ENCODE peak calls at places on chromosomes 12 and 14, in seven cellular contexts. One of them, this sample, is unnamed. For H3K27me3, the result is how much of the 10 kb centered on the place peaks cover.

GRCh38 chr12:116164976-116165425 is 112.5 kb downstream of the MED13L start:
- DNase-seq in IMR-90: peak
- DNase-seq in CD8-positive, alpha-beta T cell: no peak
- DNase-seq in cardiac muscle cell: peak
- DNase-seq in sigmoid colon: no peak
- DNase-seq in body of pancreas: no peak
- DNase-seq in Caco-2: no peak
- DNase-seq in this sample: no peak

GRCh38 chr14:61433169-61433568 is 111.8 kb downstream of the PRKCH start:
- DNase-seq in body of pancreas: no peak
- DNase-seq in sigmoid colon: no peak
- DNase-seq in cardiac muscle cell: no peak
- DNase-seq in IMR-90: peak
- DNase-seq in CD8-positive, alpha-beta T cell: no peak
- DNase-seq in Caco-2: no peak
- DNase-seq in this sample: no peak

GRCh38 chr12:20627001-20627588 is 68.0 kb upstream of the SLCO1C1 start:
- DNase-seq in CD8-positive, alpha-beta T cell: no peak
- DNase-seq in cardiac muscle cell: no peak
- DNase-seq in sigmoid colon: no peak
- DNase-seq in Caco-2: no peak
- DNase-seq in body of pancreas: no peak
- DNase-seq in IMR-90: no peak
- DNase-seq in this sample: no peak

GRCh38 chr14:93953263-93953662 is 23.1 kb downstream of the ASB2 start:
- DNase-seq in Caco-2: no peak
- DNase-seq in IMR-90: no peak
- DNase-seq in cardiac muscle cell: no peak
- DNase-seq in CD8-positive, alpha-beta T cell: no peak
- DNase-seq in body of pancreas: no peak
- DNase-seq in sigmoid colon: no peak
- DNase-seq in this sample: no peak

GRCh38 chr12:6285063-6285477 is 25.4 kb upstream of the PLEKHG6 start:
- DNase-seq in sigmoid colon: peak
- DNase-seq in CD8-positive, alpha-beta T cell: peak
- DNase-seq in cardiac muscle cell: peak
- DNase-seq in IMR-90: peak
- DNase-seq in body of pancreas: peak
- DNase-seq in Caco-2: peak
- DNase-seq in this sample: peak

GRCh38 chr12:123973552-123974341 is 732 bp downstream of the ZNF664 start:
- DNase-seq in Caco-2: peak
- DNase-seq in CD8-positive, alpha-beta T cell: peak
- DNase-seq in body of pancreas: peak
- DNase-seq in sigmoid colon: peak
- DNase-seq in IMR-90: peak
- DNase-seq in cardiac muscle cell: peak
- DNase-seq in this sample: peak

GRCh38 chr12:122422769-122423257 is 344 bp upstream of the CLIP1 start:
- DNase-seq in CD8-positive, alpha-beta T cell: peak
- DNase-seq in IMR-90: peak
- DNase-seq in body of pancreas: peak
- DNase-seq in Caco-2: no peak
- DNase-seq in cardiac muscle cell: peak
- DNase-seq in sigmoid colon: peak
- DNase-seq in this sample: peak

GRCh38 chr14:96762650-96763049 is 34.5 kb upstream of the VRK1 start:
- DNase-seq in cardiac muscle cell: peak
- DNase-seq in body of pancreas: peak
- DNase-seq in Caco-2: peak
- DNase-seq in sigmoid colon: no peak
- DNase-seq in IMR-90: peak
- DNase-seq in CD8-positive, alpha-beta T cell: no peak
- DNase-seq in this sample: peak

GRCh38 chr12:42516573-42516972 is 73.0 kb downstream of the PRICKLE1 start:
- DNase-seq in Caco-2: no peak
- DNase-seq in sigmoid colon: no peak
- DNase-seq in cardiac muscle cell: no peak
- DNase-seq in body of pancreas: no peak
- DNase-seq in IMR-90: no peak
- DNase-seq in CD8-positive, alpha-beta T cell: no peak
- DNase-seq in this sample: no peak

GRCh38 chr14:73221945-73222344 is 15.4 kb upstream of the PAPLN start:
- DNase-seq in body of pancreas: no peak
- DNase-seq in cardiac muscle cell: no peak
- DNase-seq in IMR-90: peak
- DNase-seq in CD8-positive, alpha-beta T cell: no peak
- DNase-seq in Caco-2: no peak
- DNase-seq in sigmoid colon: no peak
- DNase-seq in this sample: no peak

GRCh38 chr14:37697489-37698121 is 102.2 kb downstream of the TTC6 start:
- DNase-seq in Caco-2: no peak
- DNase-seq in body of pancreas: no peak
- DNase-seq in CD8-positive, alpha-beta T cell: no peak
- DNase-seq in sigmoid colon: no peak
- DNase-seq in IMR-90: peak
- DNase-seq in cardiac muscle cell: peak
- DNase-seq in this sample: no peak

GRCh38 chr12:52442600-52443061 is 8.5 kb upstream of the KRT75 start:
- DNase-seq in IMR-90: peak
- DNase-seq in cardiac muscle cell: peak
- DNase-seq in sigmoid colon: no peak
- DNase-seq in CD8-positive, alpha-beta T cell: no peak
- DNase-seq in Caco-2: peak
- DNase-seq in body of pancreas: peak
- DNase-seq in this sample: no peak

GRCh38 chr12:71896171-71896570 is 42.5 kb upstream of the TPH2 start:
- DNase-seq in cardiac muscle cell: no peak
- DNase-seq in body of pancreas: no peak
- DNase-seq in IMR-90: no peak
- DNase-seq in Caco-2: no peak
- DNase-seq in CD8-positive, alpha-beta T cell: no peak
- DNase-seq in sigmoid colon: no peak
- DNase-seq in this sample: no peak

GRCh38 chr12:54017027-54017788 is 8.4 kb downstream of the HOXC8 start:
- DNase-seq in body of pancreas: no peak
- DNase-seq in Caco-2: peak
- DNase-seq in sigmoid colon: no peak
- DNase-seq in CD8-positive, alpha-beta T cell: no peak
- DNase-seq in cardiac muscle cell: no peak
- DNase-seq in IMR-90: no peak
- DNase-seq in this sample: no peak

GRCh38 chr12:54019111-54019811 is 9.0 kb upstream of the HOXC6 start:
- DNase-seq in sigmoid colon: no peak
- DNase-seq in IMR-90: no peak
- DNase-seq in Caco-2: no peak
- DNase-seq in cardiac muscle cell: no peak
- DNase-seq in body of pancreas: no peak
- DNase-seq in CD8-positive, alpha-beta T cell: no peak
- DNase-seq in this sample: no peak

GRCh38 chr12:54017845-54018607 is 9.2 kb downstream of the HOXC8 start:
- DNase-seq in sigmoid colon: no peak
- DNase-seq in Caco-2: peak
- DNase-seq in body of pancreas: peak
- DNase-seq in cardiac muscle cell: peak
- DNase-seq in CD8-positive, alpha-beta T cell: peak
- DNase-seq in IMR-90: peak
- DNase-seq in this sample: no peak

GRCh38 chr12:54019924-54020586 is 8.2 kb upstream of the HOXC6 start:
- DNase-seq in Caco-2: no peak
- DNase-seq in body of pancreas: no peak
- DNase-seq in CD8-positive, alpha-beta T cell: no peak
- DNase-seq in IMR-90: no peak
- DNase-seq in cardiac muscle cell: no peak
- DNase-seq in sigmoid colon: no peak
- DNase-seq in this sample: no peak

GRCh38 chr12:54018608-54018984 is 9.6 kb upstream of the HOXC6 start:
- DNase-seq in cardiac muscle cell: no peak
- DNase-seq in IMR-90: no peak
- DNase-seq in sigmoid colon: no peak
- DNase-seq in Caco-2: no peak
- DNase-seq in body of pancreas: no peak
- DNase-seq in CD8-positive, alpha-beta T cell: no peak
- DNase-seq in this sample: no peak
- H3K27me3 ChIP-seq in cardiac muscle cell: half or more
- H3K27me3 ChIP-seq in IMR-90: half or more
- H3K27me3 ChIP-seq in sigmoid colon: half or more
- H3K27me3 ChIP-seq in Caco-2: under half
- H3K27me3 ChIP-seq in body of pancreas: under half
- H3K27me3 ChIP-seq in CD8-positive, alpha-beta T cell: under half
- H3K27me3 ChIP-seq in this sample: under half

GRCh38 chr14:80468331-80469122 is 257.2 kb upstream of the DIO2 start:
- DNase-seq in Caco-2: peak
- DNase-seq in cardiac muscle cell: no peak
- DNase-seq in CD8-positive, alpha-beta T cell: no peak
- DNase-seq in body of pancreas: no peak
- DNase-seq in sigmoid colon: no peak
- DNase-seq in IMR-90: no peak
- DNase-seq in this sample: no peak
- H3K4me3 ChIP-seq in Caco-2: no peak
- H3K4me3 ChIP-seq in cardiac muscle cell: no peak
- H3K4me3 ChIP-seq in CD8-positive, alpha-beta T cell: no peak
- H3K4me3 ChIP-seq in body of pancreas: no peak
- H3K4me3 ChIP-seq in sigmoid colon: no peak
- H3K4me3 ChIP-seq in IMR-90: no peak
- H3K4me3 ChIP-seq in this sample: no peak

GRCh38 chr12:33942172-33942571 is 80.1 kb upstream of the ALG10 start:
- DNase-seq in sigmoid colon: no peak
- DNase-seq in IMR-90: no peak
- DNase-seq in CD8-positive, alpha-beta T cell: no peak
- DNase-seq in body of pancreas: no peak
- DNase-seq in cardiac muscle cell: no peak
- DNase-seq in Caco-2: no peak
- DNase-seq in this sample: no peak
- TF ChIP-seq CTCF in sigmoid colon: no peak
- TF ChIP-seq CTCF in IMR-90: no peak
- TF ChIP-seq CTCF in CD8-positive, alpha-beta T cell: no peak
- TF ChIP-seq CTCF in body of pancreas: no peak
- TF ChIP-seq CTCF in cardiac muscle cell: no peak
- TF ChIP-seq CTCF in Caco-2: peak
- TF ChIP-seq CTCF in this sample: no peak

DNA sequence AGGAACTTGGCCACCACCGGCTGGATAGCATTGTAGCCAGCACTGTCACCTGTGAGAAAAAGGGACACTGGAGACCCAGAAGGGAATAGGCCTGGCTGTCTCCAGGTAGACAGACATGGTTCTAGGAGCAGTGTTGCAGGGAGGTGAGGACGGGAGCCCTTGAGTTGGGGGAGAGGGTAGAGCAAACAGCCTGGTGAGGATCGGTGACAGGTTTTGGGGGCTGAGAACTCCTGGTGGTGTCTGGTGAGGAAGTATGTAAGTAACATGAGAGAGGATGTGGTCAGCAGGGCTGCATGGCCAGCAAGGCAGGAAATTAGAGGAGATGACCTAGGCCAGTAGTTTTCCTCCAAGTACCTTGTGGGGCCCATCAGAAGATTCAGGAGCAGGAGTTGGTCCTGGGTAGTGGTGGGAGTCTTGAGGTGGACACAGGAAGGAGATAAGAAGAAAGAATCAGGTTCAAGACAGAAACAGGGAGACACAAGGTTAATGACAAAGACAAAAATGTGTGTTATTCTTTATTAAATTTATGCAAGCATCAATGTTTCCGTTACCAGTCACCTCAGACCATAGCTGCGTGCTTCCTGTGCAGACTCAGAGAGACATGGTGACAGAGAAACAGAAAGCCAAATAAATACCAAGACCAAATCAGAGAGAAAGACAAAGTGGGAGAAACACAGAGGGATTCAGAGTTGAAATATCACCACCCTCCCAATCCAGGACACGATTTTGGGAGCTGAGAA is at the start of gene ARHGAP9:
- DNase-seq in Caco-2: no peak
- DNase-seq in sigmoid colon: no peak
- DNase-seq in CD8-positive, alpha-beta T cell: peak
- DNase-seq in cardiac muscle cell: no peak
- DNase-seq in body of pancreas: no peak
- DNase-seq in IMR-90: peak
- DNase-seq in this sample: no peak
- H3K27me3 ChIP-seq in Caco-2: under half
- H3K27me3 ChIP-seq in sigmoid colon: under half
- H3K27me3 ChIP-seq in CD8-positive, alpha-beta T cell: under half
- H3K27me3 ChIP-seq in cardiac muscle cell: half or more
- H3K27me3 ChIP-seq in body of pancreas: under half
- H3K27me3 ChIP-seq in IMR-90: under half
- H3K27me3 ChIP-seq in this sample: under half

DNA sequence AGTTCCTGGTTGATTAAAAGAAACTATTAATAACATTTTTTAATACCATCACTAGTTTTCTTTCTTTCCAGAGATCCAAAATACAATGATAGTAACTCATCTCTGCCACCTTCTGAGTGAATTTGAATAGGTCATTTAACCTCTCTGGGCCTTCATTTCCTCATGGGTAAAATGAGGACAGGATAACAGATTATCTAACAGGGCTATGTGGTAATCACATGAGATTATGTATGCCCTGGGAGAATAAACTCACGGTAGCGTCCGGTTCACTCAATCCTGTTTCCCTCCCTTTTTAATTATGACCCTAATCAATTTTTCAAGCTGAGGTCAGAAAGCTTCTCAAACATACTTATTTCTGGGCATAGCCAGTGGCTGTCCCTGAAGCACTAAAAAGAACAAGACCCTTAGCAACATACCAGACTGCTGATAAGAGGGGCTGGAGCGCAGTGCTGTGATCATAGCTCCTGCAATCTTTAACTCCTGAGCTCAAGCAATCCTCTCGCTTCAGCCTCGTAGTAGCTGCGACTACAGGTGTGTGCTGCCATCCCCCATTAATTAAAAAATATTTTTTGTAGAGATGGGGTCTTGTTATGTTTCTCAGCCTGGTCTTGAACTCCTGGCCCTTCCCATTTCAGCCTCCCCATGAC is 24.2 kb downstream of the ATXN2 start:
- DNase-seq in sigmoid colon: no peak
- DNase-seq in cardiac muscle cell: no peak
- DNase-seq in Caco-2: no peak
- DNase-seq in body of pancreas: no peak
- DNase-seq in CD8-positive, alpha-beta T cell: no peak
- DNase-seq in IMR-90: no peak
- DNase-seq in this sample: no peak
- H3K4me3 ChIP-seq in sigmoid colon: no peak
- H3K4me3 ChIP-seq in cardiac muscle cell: no peak
- H3K4me3 ChIP-seq in Caco-2: no peak
- H3K4me3 ChIP-seq in body of pancreas: no peak
- H3K4me3 ChIP-seq in CD8-positive, alpha-beta T cell: no peak
- H3K4me3 ChIP-seq in IMR-90: no peak
- H3K4me3 ChIP-seq in this sample: no peak

DNA sequence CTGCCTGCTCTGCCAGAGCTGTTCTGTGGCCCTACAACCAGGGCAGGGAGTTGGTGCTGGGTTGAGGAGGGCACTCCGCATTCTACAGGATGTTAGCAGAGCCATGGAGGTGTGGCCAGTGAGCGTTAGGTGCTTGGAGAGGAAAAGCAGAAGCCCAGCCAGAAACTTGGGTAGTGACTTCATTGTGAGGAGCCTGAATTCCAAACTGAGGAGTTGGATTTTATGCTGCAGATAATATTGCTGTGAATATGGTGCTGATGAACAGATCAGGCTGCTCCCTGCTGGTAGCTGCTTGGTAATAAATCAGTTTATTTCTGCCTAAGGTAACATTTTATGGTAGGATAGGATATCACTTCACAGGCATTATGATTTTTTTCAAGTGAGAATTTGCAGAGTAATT is 7.1 kb upstream of the CCDC175 start:
- DNase-seq in sigmoid colon: no peak
- DNase-seq in CD8-positive, alpha-beta T cell: no peak
- DNase-seq in IMR-90: peak
- DNase-seq in cardiac muscle cell: peak
- DNase-seq in body of pancreas: no peak
- DNase-seq in Caco-2: no peak
- DNase-seq in this sample: no peak
- TF ChIP-seq CTCF in sigmoid colon: no peak
- TF ChIP-seq CTCF in CD8-positive, alpha-beta T cell: no peak
- TF ChIP-seq CTCF in IMR-90: no peak
- TF ChIP-seq CTCF in cardiac muscle cell: peak
- TF ChIP-seq CTCF in body of pancreas: no peak
- TF ChIP-seq CTCF in Caco-2: no peak
- TF ChIP-seq CTCF in this sample: no peak